ENCODE peak calls at places on chromosomes 13 and 19, in seven cellular contexts. One of them, this sample, is unnamed.

GRCh38 chr19:2469102-2469914 is 6.6 kb upstream of the GADD45B start:
- DNase-seq in suprapubic skin: no peak
- DNase-seq in progenitor cell of endocrine pancreas: no peak
- DNase-seq in AG04450: no peak
- DNase-seq in breast epithelium: no peak
- DNase-seq in activated CD8-positive, alpha-beta T cell treated with anti-CD3 and anti-CD28 coated beads for 36 hours: peak
- DNase-seq in fibroblast of lung: peak
- DNase-seq in this sample: no peak

GRCh38 chr19:41941410-41942202 is 13.4 kb upstream of the ERFL start:
- DNase-seq in suprapubic skin: no peak
- DNase-seq in progenitor cell of endocrine pancreas: no peak
- DNase-seq in AG04450: no peak
- DNase-seq in breast epithelium: no peak
- DNase-seq in activated CD8-positive, alpha-beta T cell treated with anti-CD3 and anti-CD28 coated beads for 36 hours: no peak
- DNase-seq in fibroblast of lung: no peak
- DNase-seq in this sample: no peak

GRCh38 chr19:16896098-16896912 is 7.5 kb downstream of the F2RL3 start:
- DNase-seq in suprapubic skin: peak
- DNase-seq in progenitor cell of endocrine pancreas: no peak
- DNase-seq in AG04450: no peak
- DNase-seq in breast epithelium: no peak
- DNase-seq in activated CD8-positive, alpha-beta T cell treated with anti-CD3 and anti-CD28 coated beads for 36 hours: peak
- DNase-seq in fibroblast of lung: no peak
- DNase-seq in this sample: no peak

GRCh38 chr19:1918975-1919374 is 13.8 kb downstream of the ADAT3 start:
- DNase-seq in suprapubic skin: no peak
- DNase-seq in progenitor cell of endocrine pancreas: no peak
- DNase-seq in AG04450: no peak
- DNase-seq in breast epithelium: no peak
- DNase-seq in activated CD8-positive, alpha-beta T cell treated with anti-CD3 and anti-CD28 coated beads for 36 hours: no peak
- DNase-seq in fibroblast of lung: no peak
- DNase-seq in this sample: no peak

GRCh38 chr19:49231389-49231788 is 73.8 kb downstream of the TRPM4 start:
- DNase-seq in suprapubic skin: no peak
- DNase-seq in progenitor cell of endocrine pancreas: no peak
- DNase-seq in AG04450: no peak
- DNase-seq in breast epithelium: no peak
- DNase-seq in activated CD8-positive, alpha-beta T cell treated with anti-CD3 and anti-CD28 coated beads for 36 hours: peak
- DNase-seq in fibroblast of lung: no peak
- DNase-seq in this sample: peak

GRCh38 chr13:34276764-34277163 is 458.8 kb downstream of the RFC3 start:
- DNase-seq in suprapubic skin: no peak
- DNase-seq in progenitor cell of endocrine pancreas: no peak
- DNase-seq in AG04450: no peak
- DNase-seq in breast epithelium: no peak
- DNase-seq in activated CD8-positive, alpha-beta T cell treated with anti-CD3 and anti-CD28 coated beads for 36 hours: no peak
- DNase-seq in fibroblast of lung: no peak
- DNase-seq in this sample: no peak

GRCh38 chr13:95023405-95023804 is 277.8 kb downstream of the ABCC4 start:
- DNase-seq in suprapubic skin: no peak
- DNase-seq in progenitor cell of endocrine pancreas: no peak
- DNase-seq in AG04450: no peak
- DNase-seq in breast epithelium: no peak
- DNase-seq in activated CD8-positive, alpha-beta T cell treated with anti-CD3 and anti-CD28 coated beads for 36 hours: no peak
- DNase-seq in fibroblast of lung: no peak
- DNase-seq in this sample: no peak

GRCh38 chr19:48819366-48819816 is 8.6 kb upstream of the BCAT2 start:
- DNase-seq in suprapubic skin: peak
- DNase-seq in progenitor cell of endocrine pancreas: no peak
- DNase-seq in AG04450: peak
- DNase-seq in breast epithelium: peak
- DNase-seq in activated CD8-positive, alpha-beta T cell treated with anti-CD3 and anti-CD28 coated beads for 36 hours: no peak
- DNase-seq in fibroblast of lung: peak
- DNase-seq in this sample: no peak

GRCh38 chr13:28582225-28582891 is 76.6 kb upstream of the POMP start:
- DNase-seq in suprapubic skin: no peak
- DNase-seq in progenitor cell of endocrine pancreas: no peak
- DNase-seq in AG04450: no peak
- DNase-seq in breast epithelium: no peak
- DNase-seq in activated CD8-positive, alpha-beta T cell treated with anti-CD3 and anti-CD28 coated beads for 36 hours: peak
- DNase-seq in fibroblast of lung: peak
- DNase-seq in this sample: peak

GRCh38 chr13:54232700-54233099 is 1204.1 kb downstream of the OLFM4 start:
- DNase-seq in suprapubic skin: no peak
- DNase-seq in progenitor cell of endocrine pancreas: no peak
- DNase-seq in AG04450: no peak
- DNase-seq in breast epithelium: no peak
- DNase-seq in activated CD8-positive, alpha-beta T cell treated with anti-CD3 and anti-CD28 coated beads for 36 hours: no peak
- DNase-seq in fibroblast of lung: no peak
- DNase-seq in this sample: no peak

GRCh38 chr19:21110183-21110582 is 28.2 kb downstream of the ZNF714 start:
- DNase-seq in suprapubic skin: no peak
- DNase-seq in progenitor cell of endocrine pancreas: no peak
- DNase-seq in AG04450: no peak
- DNase-seq in breast epithelium: no peak
- DNase-seq in activated CD8-positive, alpha-beta T cell treated with anti-CD3 and anti-CD28 coated beads for 36 hours: no peak
- DNase-seq in fibroblast of lung: no peak
- DNase-seq in this sample: no peak

DNA sequence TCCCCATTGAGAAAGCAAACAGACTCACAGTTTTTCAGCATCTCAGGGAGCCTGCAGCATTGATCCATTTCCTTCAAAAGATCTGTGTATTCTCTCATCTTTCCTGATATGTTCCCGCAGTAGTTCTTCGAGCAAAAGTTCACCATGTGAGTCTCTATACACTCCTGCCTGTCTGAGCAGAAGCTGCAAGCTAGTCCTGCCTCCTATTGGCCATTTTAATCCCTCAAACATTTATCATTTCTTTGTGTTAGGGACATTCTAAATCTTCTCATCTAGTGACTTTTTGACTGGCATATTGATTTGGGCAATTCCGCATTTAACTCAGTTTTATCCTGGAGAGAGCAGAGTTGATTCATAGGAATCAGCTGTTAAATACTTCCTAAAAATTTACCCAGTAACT is 660.4 kb upstream of the KLF12 start:
- DNase-seq in suprapubic skin: no peak
- DNase-seq in progenitor cell of endocrine pancreas: no peak
- DNase-seq in AG04450: no peak
- DNase-seq in breast epithelium: no peak
- DNase-seq in activated CD8-positive, alpha-beta T cell treated with anti-CD3 and anti-CD28 coated beads for 36 hours: no peak
- DNase-seq in fibroblast of lung: peak
- DNase-seq in this sample: no peak
- TF ChIP-seq CTCF in suprapubic skin: no peak
- TF ChIP-seq CTCF in progenitor cell of endocrine pancreas: no peak
- TF ChIP-seq CTCF in AG04450: peak
- TF ChIP-seq CTCF in breast epithelium: no peak
- TF ChIP-seq CTCF in activated CD8-positive, alpha-beta T cell treated with anti-CD3 and anti-CD28 coated beads for 36 hours: no peak
- TF ChIP-seq CTCF in fibroblast of lung: no peak
- TF ChIP-seq CTCF in this sample: no peak

DNA sequence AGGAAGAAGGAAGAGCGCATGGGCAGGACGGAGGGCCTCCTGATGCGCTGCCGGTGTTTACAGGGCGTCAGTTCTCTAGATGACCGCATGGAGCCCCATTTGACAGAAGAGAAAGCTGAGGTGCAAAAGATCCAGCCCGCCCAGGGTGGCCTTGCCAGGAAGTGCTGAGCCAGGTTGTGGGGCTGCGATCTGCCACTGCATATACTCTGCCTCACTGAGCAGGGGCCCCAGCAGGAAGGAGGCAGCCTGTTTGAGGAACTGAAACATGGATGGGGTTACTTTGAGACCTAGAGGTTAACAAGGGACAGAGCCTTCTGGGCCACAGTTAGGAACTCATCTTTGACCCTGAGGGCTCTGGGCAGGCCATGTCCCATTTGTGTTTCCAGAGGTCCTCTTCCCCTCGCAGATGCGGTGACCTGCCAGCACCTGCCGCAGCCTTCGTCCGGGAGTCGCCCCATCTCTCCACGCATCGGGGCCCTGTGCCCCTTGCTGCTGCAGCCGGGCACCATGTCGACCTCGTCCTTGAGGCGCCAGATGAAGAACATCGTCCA is 3.2 kb downstream of the EPN1 start:
- DNase-seq in suprapubic skin: no peak
- DNase-seq in progenitor cell of endocrine pancreas: no peak
- DNase-seq in AG04450: no peak
- DNase-seq in breast epithelium: no peak
- DNase-seq in activated CD8-positive, alpha-beta T cell treated with anti-CD3 and anti-CD28 coated beads for 36 hours: no peak
- DNase-seq in fibroblast of lung: no peak
- DNase-seq in this sample: peak
- TF ChIP-seq CTCF in suprapubic skin: no peak
- TF ChIP-seq CTCF in progenitor cell of endocrine pancreas: no peak
- TF ChIP-seq CTCF in AG04450: no peak
- TF ChIP-seq CTCF in breast epithelium: no peak
- TF ChIP-seq CTCF in activated CD8-positive, alpha-beta T cell treated with anti-CD3 and anti-CD28 coated beads for 36 hours: no peak
- TF ChIP-seq CTCF in fibroblast of lung: no peak
- TF ChIP-seq CTCF in this sample: peak

GRCh38 chr19:8352134-8352827 is 9.2 kb upstream of the KANK3 start:
- DNase-seq in suprapubic skin: peak
- DNase-seq in progenitor cell of endocrine pancreas: no peak
- DNase-seq in AG04450: no peak
- DNase-seq in breast epithelium: no peak
- DNase-seq in activated CD8-positive, alpha-beta T cell treated with anti-CD3 and anti-CD28 coated beads for 36 hours: no peak
- DNase-seq in fibroblast of lung: no peak
- DNase-seq in this sample: no peak
- TF ChIP-seq CTCF in suprapubic skin: no peak
- TF ChIP-seq CTCF in progenitor cell of endocrine pancreas: no peak
- TF ChIP-seq CTCF in AG04450: no peak
- TF ChIP-seq CTCF in breast epithelium: no peak
- TF ChIP-seq CTCF in activated CD8-positive, alpha-beta T cell treated with anti-CD3 and anti-CD28 coated beads for 36 hours: peak
- TF ChIP-seq CTCF in fibroblast of lung: no peak
- TF ChIP-seq CTCF in this sample: no peak

DNA sequence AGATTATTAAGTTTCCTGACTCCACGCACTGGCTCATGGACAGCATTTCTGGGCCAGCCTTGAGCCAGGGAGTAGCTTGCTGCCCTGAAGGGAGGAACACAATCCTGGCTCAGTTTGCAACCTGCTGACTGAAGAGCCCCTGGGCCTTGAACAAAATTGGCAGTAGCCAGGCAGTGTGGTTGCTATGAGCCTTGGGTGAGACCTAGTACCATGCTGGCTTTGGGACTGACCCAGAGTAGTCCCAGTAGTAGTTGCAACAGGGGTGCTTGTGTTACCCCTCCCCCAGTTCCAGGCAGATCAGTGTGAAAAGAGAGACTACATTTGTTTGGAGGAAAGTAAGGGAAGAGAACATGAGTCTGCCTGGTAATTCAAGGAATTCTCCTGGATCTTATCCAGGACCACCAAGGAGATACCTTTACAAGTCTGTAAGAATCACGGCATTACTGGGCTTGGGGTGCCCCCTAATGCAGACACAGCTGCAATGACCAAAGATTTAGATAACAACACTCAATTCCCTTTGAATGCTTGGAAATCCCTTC is 22.0 kb downstream of the ITGBL1 start:
- DNase-seq in suprapubic skin: no peak
- DNase-seq in progenitor cell of endocrine pancreas: no peak
- DNase-seq in AG04450: peak
- DNase-seq in breast epithelium: no peak
- DNase-seq in activated CD8-positive, alpha-beta T cell treated with anti-CD3 and anti-CD28 coated beads for 36 hours: no peak
- DNase-seq in fibroblast of lung: peak
- DNase-seq in this sample: no peak
- TF ChIP-seq CTCF in suprapubic skin: no peak
- TF ChIP-seq CTCF in progenitor cell of endocrine pancreas: peak
- TF ChIP-seq CTCF in AG04450: peak
- TF ChIP-seq CTCF in breast epithelium: no peak
- TF ChIP-seq CTCF in activated CD8-positive, alpha-beta T cell treated with anti-CD3 and anti-CD28 coated beads for 36 hours: no peak
- TF ChIP-seq CTCF in fibroblast of lung: peak
- TF ChIP-seq CTCF in this sample: peak

GRCh38 chr13:110137677-110138008 is 169.3 kb downstream of the COL4A1 start:
- DNase-seq in suprapubic skin: no peak
- DNase-seq in progenitor cell of endocrine pancreas: no peak
- DNase-seq in AG04450: no peak
- DNase-seq in breast epithelium: no peak
- DNase-seq in activated CD8-positive, alpha-beta T cell treated with anti-CD3 and anti-CD28 coated beads for 36 hours: peak
- DNase-seq in fibroblast of lung: no peak
- DNase-seq in this sample: peak
- TF ChIP-seq CTCF in suprapubic skin: no peak
- TF ChIP-seq CTCF in progenitor cell of endocrine pancreas: peak
- TF ChIP-seq CTCF in AG04450: peak
- TF ChIP-seq CTCF in breast epithelium: peak
- TF ChIP-seq CTCF in activated CD8-positive, alpha-beta T cell treated with anti-CD3 and anti-CD28 coated beads for 36 hours: no peak
- TF ChIP-seq CTCF in fibroblast of lung: no peak
- TF ChIP-seq CTCF in this sample: peak

DNA sequence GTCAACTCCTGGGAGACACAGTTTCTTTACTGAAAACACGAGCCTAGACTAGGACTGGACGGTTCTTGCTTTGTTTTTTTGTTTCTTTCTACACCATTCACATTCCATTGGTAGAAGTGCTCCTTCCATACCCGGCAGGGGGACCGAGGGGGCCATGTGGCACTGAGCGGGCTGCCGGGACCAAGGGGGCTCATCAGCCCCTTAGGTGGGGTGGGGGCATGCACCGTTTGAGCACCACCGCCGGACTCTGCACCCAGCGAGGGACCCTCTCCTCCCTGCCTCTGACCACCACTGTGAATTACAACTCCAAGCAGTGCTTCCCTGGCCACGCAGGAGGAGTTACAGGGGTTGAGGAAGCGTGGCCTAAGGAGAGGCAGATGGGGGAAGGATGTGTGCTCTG is 15.0 kb upstream of the CFAP97D2 start:
- DNase-seq in suprapubic skin: no peak
- DNase-seq in progenitor cell of endocrine pancreas: no peak
- DNase-seq in AG04450: no peak
- DNase-seq in breast epithelium: no peak
- DNase-seq in activated CD8-positive, alpha-beta T cell treated with anti-CD3 and anti-CD28 coated beads for 36 hours: no peak
- DNase-seq in fibroblast of lung: no peak
- DNase-seq in this sample: no peak
- TF ChIP-seq CTCF in suprapubic skin: no peak
- TF ChIP-seq CTCF in progenitor cell of endocrine pancreas: no peak
- TF ChIP-seq CTCF in AG04450: no peak
- TF ChIP-seq CTCF in breast epithelium: no peak
- TF ChIP-seq CTCF in activated CD8-positive, alpha-beta T cell treated with anti-CD3 and anti-CD28 coated beads for 36 hours: no peak
- TF ChIP-seq CTCF in fibroblast of lung: no peak
- TF ChIP-seq CTCF in this sample: no peak

GRCh38 chr19:33413868-33414666 is 40.6 kb downstream of the CEBPG start:
- DNase-seq in suprapubic skin: no peak
- DNase-seq in progenitor cell of endocrine pancreas: no peak
- DNase-seq in AG04450: no peak
- DNase-seq in breast epithelium: no peak
- DNase-seq in activated CD8-positive, alpha-beta T cell treated with anti-CD3 and anti-CD28 coated beads for 36 hours: no peak
- DNase-seq in fibroblast of lung: no peak
- DNase-seq in this sample: no peak
- TF ChIP-seq CTCF in suprapubic skin: no peak
- TF ChIP-seq CTCF in progenitor cell of endocrine pancreas: no peak
- TF ChIP-seq CTCF in AG04450: no peak
- TF ChIP-seq CTCF in breast epithelium: no peak
- TF ChIP-seq CTCF in activated CD8-positive, alpha-beta T cell treated with anti-CD3 and anti-CD28 coated beads for 36 hours: no peak
- TF ChIP-seq CTCF in fibroblast of lung: no peak
- TF ChIP-seq CTCF in this sample: no peak

This sample was measured in GM10248.